ENCODE peak calls at places on chromosome 11, in seven cellular contexts. C is T-cell; N is MCF 10A; E is heart left ventricle; P is anterior cingulate cortex; W is A549; B is activated CD8-positive, alpha-beta memory T cell treated with anti-CD3 and anti-CD28 coated beads for 24 hours. S is an unnamed sample.

GRCh38 chr11:8728566-8728965 is 46.0 kb downstream of the RPL27A start:
- DNase-seq in B (no peak), C (no peak), P (no peak), W (no peak), N (no peak), E (no peak), S (no peak)

GRCh38 chr11:115078461-115079438 is 400.4 kb downstream of the NXPE2 start:
- DNase-seq in N (no peak), W (no peak), B (no peak), E (no peak), P (peak), C (no peak), S (no peak)

GRCh38 chr11:131893103-131893502 is 522.7 kb downstream of the NTM start:
- DNase-seq in B (no peak), C (no peak), E (no peak), W (no peak), P (no peak), N (no peak), S (no peak)

GRCh38 chr11:80414766-80415165 is 973.9 kb upstream of the TENM4 start:
- DNase-seq in W (no peak), C (no peak), B (no peak), N (peak), P (no peak), E (no peak), S (no peak)

GRCh38 chr11:120522736-120523135 is 11.2 kb downstream of the GRIK4 start:
- DNase-seq in W (no peak), C (no peak), N (no peak), B (no peak), E (no peak), P (no peak), S (no peak)

GRCh38 chr11:101552893-101553292 is 30.9 kb downstream of the TRPC6 start:
- DNase-seq in C (no peak), E (no peak), W (no peak), B (no peak), P (no peak), N (no peak), S (no peak)

GRCh38 chr11:97738751-97739150 is 1282.0 kb upstream of the CNTN5 start:
- DNase-seq in P (no peak), C (no peak), B (no peak), N (no peak), W (no peak), E (no peak), S (no peak)

GRCh38 chr11:49995559-49995958 is 13.2 kb upstream of the OR4C12 start:
- DNase-seq in P (peak), C (no peak), E (peak), N (peak), B (no peak), W (no peak), S (no peak)

GRCh38 chr11:43984519-43985385 is 42.3 kb downstream of the C11orf96 start:
- DNase-seq in C (no peak), P (no peak), N (no peak), B (no peak), E (peak), W (peak), S (no peak)

GRCh38 chr11:59765068-59765770 is 10.0 kb downstream of the STX3 start:
- DNase-seq in E (no peak), B (no peak), P (no peak), N (no peak), W (no peak), C (no peak), S (no peak)

GRCh38 chr11:67119577-67120391 is 721 bp downstream of the KDM2A start:
- DNase-seq in C (peak), B (peak), W (peak), P (no peak), N (peak), E (peak), S (peak)

GRCh38 chr11:1103401-1104360 is 29.0 kb downstream of the MUC2 start:
- DNase-seq in N (no peak), C (no peak), E (peak), P (no peak), B (no peak), W (no peak), S (no peak)

GRCh38 chr11:28701760-28702449 is 593.7 kb downstream of the METTL15 start:
- DNase-seq in B (no peak), P (no peak), W (peak), E (no peak), N (peak), C (no peak), S (no peak)

GRCh38 chr11:8006349-8006977 is 19.3 kb downstream of the EIF3F start:
- DNase-seq in C (peak), B (peak), P (no peak), E (peak), W (peak), N (peak), S (peak)

GRCh38 chr11:118059231-118059940 is 17.5 kb upstream of the TMPRSS4 start:
- DNase-seq in N (no peak), W (no peak), E (no peak), P (no peak), C (no peak), B (no peak), S (no peak)

GRCh38 chr11:11701070-11701469 is 79.3 kb upstream of the GALNT18 start:
- DNase-seq in B (no peak), E (peak), W (no peak), C (no peak), N (peak), P (no peak), S (no peak)

GRCh38 chr11:76598426-76598839 is 72.1 kb downstream of the LRRC32 start:
- DNase-seq in B (peak), C (no peak), W (peak), P (no peak), N (peak), E (peak), S (no peak)

GRCh38 chr11:65172600-65172999 is 2.6 kb downstream of the SPDYC start:
- DNase-seq in B (no peak), C (no peak), P (no peak), N (no peak), E (no peak), W (no peak), S (no peak)

GRCh38 chr11:57287884-57288283 is 36.9 kb downstream of the TNKS1BP1 start:
- DNase-seq in P (no peak), C (no peak), E (no peak), B (no peak), W (no peak), N (no peak), S (no peak)

GRCh38 chr11:28110108-28110838 is 2.1 kb downstream of the METTL15 start:
- DNase-seq in E (peak), W (peak), N (peak), B (peak), C (peak), P (peak), S (peak)

GRCh38 chr11:15053201-15053685 is 20.1 kb upstream of the CALCB start:
- DNase-seq in B (no peak), W (no peak), N (peak), E (no peak), P (no peak), C (no peak), S (no peak)

S was measured in activated CD4-positive, alpha-beta T cell treated with anti-CD3 and anti-CD28 coated beads, Interleukin-2, amount 50 U/mL, for 1 hour.